ENCODE peak calls at places on chromosome 14, in seven cellular contexts. A is endodermal cell, Z is Peyer's patch, M is heart right ventricle, J is transverse colon, E is aorta, X is thoracic aorta. H is an unnamed sample.

GRCh38 chr14:90503582-90503981 is 106.8 kb downstream of the CALM1 start:
- DNase-seq in A (no peak), Z (no peak), M (no peak), J (peak; percentile 44), E (no peak), X (no peak), H (no peak)

GRCh38 chr14:88729159-88729558 is 63.6 kb downstream of the EML5 start:
- DNase-seq in A (no peak), Z (no peak), M (no peak), J (no peak), E (no peak), X (no peak), H (no peak)

GRCh38 chr14:45066667-45067066 is 17.2 kb upstream of the PRPF39 start:
- DNase-seq in A (no peak), Z (no peak), M (no peak), J (no peak), E (no peak), X (no peak), H (no peak)

GRCh38 chr14:93346926-93347721 is at the start of gene COX8C:
- DNase-seq in A (no peak), Z (no peak), M (no peak), J (no peak), E (no peak), X (no peak), H (no peak)

GRCh38 chr14:94397279-94397898 is 9.0 kb upstream of the SERPINA1 start:
- DNase-seq in A (no peak), Z (no peak), M (no peak), J (no peak), E (no peak), X (no peak), H (no peak)

GRCh38 chr14:96888593-96888992 is 91.4 kb downstream of the VRK1 start:
- DNase-seq in A (peak; percentile 58), Z (no peak), M (no peak), J (no peak), E (no peak), X (no peak), H (no peak)

GRCh38 chr14:91918159-91918883 is 29.2 kb downstream of the FBLN5 start:
- DNase-seq in A (no peak), Z (no peak), M (no peak), J (no peak), E (no peak), X (no peak), H (no peak)

GRCh38 chr14:68506021-68506644 is 286.7 kb downstream of the ZFP36L1 start:
- DNase-seq in A (peak; percentile 44), Z (no peak), M (no peak), J (no peak), E (no peak), X (no peak), H (no peak)

GRCh38 chr14:51504626-51505025 is 147.1 kb upstream of the FRMD6 start:
- DNase-seq in A (no peak), Z (no peak), M (no peak), J (no peak), E (no peak), X (no peak), H (no peak)

GRCh38 chr14:81633496-81633895 is 99.8 kb upstream of the SEL1L start:
- DNase-seq in A (no peak), Z (no peak), M (no peak), J (no peak), E (no peak), X (no peak), H (no peak)

GRCh38 chr14:31380106-31380505 is 40.2 kb downstream of the HEATR5A start:
- DNase-seq in A (no peak), Z (no peak), M (no peak), J (no peak), E (no peak), X (no peak), H (no peak)

GRCh38 chr14:92615451-92615850 is 101.9 kb downstream of the RIN3 start:
- DNase-seq in A (peak; percentile 59), Z (peak; percentile 69), M (no peak), J (no peak), E (no peak), X (no peak), H (peak; percentile 69)

GRCh38 chr14:54108481-54109471 is 152.2 kb upstream of the BMP4 start:
- DNase-seq in A (no peak), Z (no peak), M (no peak), J (no peak), E (no peak), X (no peak), H (peak; percentile 22)

GRCh38 chr14:70809238-70810214 is at the start of gene MAP3K9:
- DNase-seq in A (peak; percentile 100), Z (peak; percentile 90), M (peak; percentile 84), J (peak; percentile 97), E (peak; percentile 85), X (no peak), H (peak; percentile 94)

GRCh38 chr14:35395283-35395682 is 9.3 kb downstream of the NFKBIA start:
- DNase-seq in A (no peak), Z (peak; percentile 35), M (no peak), J (no peak), E (no peak), X (no peak), H (no peak)

GRCh38 chr14:69535230-69535848 is 39.3 kb downstream of the CCDC177 start:
- DNase-seq in A (peak; percentile 91), Z (no peak), M (peak; percentile 18), J (peak; percentile 22), E (no peak), X (no peak), H (no peak)

GRCh38 chr14:24224618-24225071 is 7.5 kb downstream of the NEDD8 start:
- DNase-seq in A (no peak), Z (no peak), M (no peak), J (no peak), E (no peak), X (no peak), H (no peak)

GRCh38 chr14:48936352-48936751 is 649.8 kb downstream of the RPS29 start:
- DNase-seq in A (no peak), Z (no peak), M (no peak), J (no peak), E (no peak), X (no peak), H (no peak)

GRCh38 chr14:32702088-32702487 is 236.6 kb upstream of the NPAS3 start:
- DNase-seq in A (no peak), Z (no peak), M (no peak), J (no peak), E (no peak), X (no peak), H (no peak)

GRCh38 chr14:52711666-52712065 is 4.7 kb downstream of the PSMC6 start:
- DNase-seq in A (no peak), Z (no peak), M (no peak), J (no peak), E (no peak), X (no peak), H (no peak)

GRCh38 chr14:52716160-52716559 is 9.2 kb downstream of the PSMC6 start:
- DNase-seq in A (no peak), Z (no peak), M (no peak), J (no peak), E (no peak), X (no peak), H (no peak)
- H3K36me3 ChIP-seq in A (peaks cover 93% of the 10 kb centered on the region), Z (peaks cover 3% of the 10 kb centered on the region), M (peaks cover 83% of the 10 kb centered on the region), J (peaks cover 2% of the 10 kb centered on the region), E (no peaks in the 10 kb centered on the region), X (peaks cover 69% of the 10 kb centered on the region), H (peaks cover 94% of the 10 kb centered on the region)

DNA sequence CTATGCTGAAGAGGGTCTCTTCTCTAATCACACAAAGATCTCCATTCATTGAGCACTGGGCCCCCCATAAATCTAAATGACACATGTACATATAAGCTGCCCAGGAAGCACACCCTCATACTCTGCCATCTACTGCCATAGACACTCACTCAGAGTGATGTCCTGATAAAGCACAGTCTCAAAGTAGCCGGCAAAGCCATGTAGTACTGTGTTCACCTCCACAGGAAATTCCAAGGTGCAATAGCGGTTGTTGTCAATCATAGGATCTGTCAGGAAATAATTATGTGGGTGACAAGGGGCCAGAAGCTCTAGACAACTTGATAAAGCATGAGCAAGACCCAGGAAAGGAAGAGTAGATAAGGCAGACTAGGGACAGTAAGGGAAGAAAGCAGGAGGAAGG is 3.3 kb upstream of the RBM23 start:
- DNase-seq in A (no peak), Z (no peak), M (no peak), J (no peak), E (no peak), X (no peak), H (no peak)
- H3K36me3 ChIP-seq in A (peaks cover 68% of the 10 kb centered on the region), Z (no peaks in the 10 kb centered on the region), M (peaks cover 21% of the 10 kb centered on the region), J (no peaks in the 10 kb centered on the region), E (no peaks in the 10 kb centered on the region), X (peaks cover 32% of the 10 kb centered on the region), H (peaks cover 67% of the 10 kb centered on the region)

GRCh38 chr14:102994689-102995088 is 62.7 kb downstream of the CDC42BPB start:
- DNase-seq in A (no peak), Z (no peak), M (no peak), J (peak; percentile 51), E (no peak), X (no peak), H (no peak)

GRCh38 chr14:102999227-102999895 is 58.0 kb downstream of the CDC42BPB start:
- DNase-seq in A (no peak), Z (no peak), M (no peak), J (no peak), E (peak; percentile 17), X (no peak), H (no peak)

GRCh38 chr14:102998393-102998792 is 59.0 kb downstream of the CDC42BPB start:
- DNase-seq in A (no peak), Z (no peak), M (no peak), J (no peak), E (peak; percentile 33), X (no peak), H (no peak)

GRCh38 chr14:102993523-102993922 is 63.8 kb downstream of the CDC42BPB start:
- DNase-seq in A (no peak), Z (no peak), M (no peak), J (peak; percentile 64), E (no peak), X (no peak), H (no peak)

DNA sequence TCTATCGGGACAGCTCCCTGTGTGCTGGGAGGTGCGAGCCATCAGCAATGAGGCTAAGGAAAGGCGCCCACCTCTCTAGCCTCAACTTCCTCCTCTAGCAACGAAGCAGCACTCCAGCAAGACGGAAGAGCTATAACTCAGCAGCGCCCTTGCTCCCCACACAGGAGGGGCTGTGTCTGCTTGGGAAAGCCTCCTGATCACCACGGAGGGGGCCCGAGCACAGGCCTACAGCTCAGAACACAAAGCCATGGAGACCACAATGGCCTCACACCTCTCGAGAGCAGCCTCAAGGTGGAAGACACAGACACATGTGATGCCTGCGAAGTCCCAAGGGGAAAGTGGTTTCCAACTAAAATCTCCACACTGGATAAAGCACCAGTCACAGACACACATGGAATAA is 60.4 kb downstream of the CDC42BPB start:
- DNase-seq in A (no peak), Z (no peak), M (no peak), J (no peak), E (peak; percentile 15), X (no peak), H (no peak)
- H3K36me3 ChIP-seq in A (peaks cover 55% of the 10 kb centered on the region), Z (no peaks in the 10 kb centered on the region), M (peaks cover 8% of the 10 kb centered on the region), J (no peaks in the 10 kb centered on the region), E (no peaks in the 10 kb centered on the region), X (peaks cover 38% of the 10 kb centered on the region), H (no peaks in the 10 kb centered on the region)

GRCh38 chr14:77760381-77761204 is at the start of gene SNW1:
- DNase-seq in A (peak; percentile 96), Z (peak; percentile 88), M (peak; percentile 93), J (peak; percentile 93), E (peak; percentile 95), X (peak; percentile 71), H (peak; percentile 94)

GRCh38 chr14:77763316-77763715 is 2.4 kb upstream of the SNW1 start:
- DNase-seq in A (no peak), Z (no peak), M (no peak), J (no peak), E (no peak), X (no peak), H (no peak)

GRCh38 chr14:77761205-77761931 is 412 bp upstream of the SNW1 start:
- DNase-seq in A (peak; percentile 74), Z (no peak), M (peak; percentile 25), J (peak; percentile 13), E (peak; percentile 60), X (no peak), H (peak; percentile 17)

GRCh38 chr14:77763978-77764377 is 3.0 kb upstream of the SNW1 start:
- DNase-seq in A (no peak), Z (no peak), M (no peak), J (no peak), E (no peak), X (no peak), H (no peak)
- H3K36me3 ChIP-seq in A (no peaks in the 10 kb centered on the region), Z (no peaks in the 10 kb centered on the region), M (no peaks in the 10 kb centered on the region), J (no peaks in the 10 kb centered on the region), E (no peaks in the 10 kb centered on the region), X (no peaks in the 10 kb centered on the region), H (peaks cover 6% of the 10 kb centered on the region)

H was measured in DND-41.